ENCODE peak calls at places on chromosomes 7 and 10, in seven cellular contexts. S is right atrium auricular region, R is cardiac muscle cell, F is gastrocnemius medialis, E is uterus, D is RWPE1, X is kidney. N is an unnamed sample.

GRCh38 chr10:86439544-86439943 is 72.9 kb upstream of the GRID1 start:
- DNase-seq in R (peak), S (peak), F (peak), E (peak), D (no peak), X (no peak), N (peak)

GRCh38 chr10:3835770-3836169 is 50.8 kb upstream of the KLF6 start:
- DNase-seq in D (no peak), E (no peak), R (no peak), S (no peak), X (no peak), F (no peak), N (no peak)

GRCh38 chr7:95317546-95317945 is 6.8 kb downstream of the PON1 start:
- DNase-seq in R (no peak), X (no peak), D (no peak), F (no peak), E (no peak), S (no peak), N (no peak)

GRCh38 chr10:24415455-24416169 is 206.7 kb downstream of the KIAA1217 start:
- DNase-seq in D (peak), F (peak), R (peak), X (peak), S (peak), E (peak), N (peak)

GRCh38 chr10:76033457-76034196 is 602.2 kb downstream of the LRMDA start:
- DNase-seq in F (no peak), D (no peak), X (no peak), E (peak), S (no peak), R (no peak), N (no peak)

GRCh38 chr7:7318610-7319009 is 136.3 kb downstream of the C1GALT1 start:
- DNase-seq in S (no peak), X (no peak), R (no peak), F (no peak), D (no peak), E (no peak), N (no peak)

GRCh38 chr10:17758896-17759295 is 6.9 kb downstream of the TMEM236 start:
- DNase-seq in E (no peak), S (no peak), D (no peak), F (no peak), R (no peak), X (no peak), N (no peak)

GRCh38 chr10:121498071-121498470 is 100.2 kb downstream of the FGFR2 start:
- DNase-seq in E (no peak), D (no peak), R (no peak), S (no peak), F (no peak), X (no peak), N (no peak)

GRCh38 chr10:30359373-30360206 is 10.5 kb upstream of the MTPAP start:
- DNase-seq in E (no peak), D (peak), S (no peak), X (no peak), R (peak), F (no peak), N (no peak)

GRCh38 chr7:116395125-116395791 is 104.3 kb upstream of the CAV2 start:
- DNase-seq in F (no peak), D (peak), S (no peak), E (peak), R (peak), X (no peak), N (peak)

GRCh38 chr7:141697211-141697871 is 4.6 kb downstream of the DENND11 start:
- DNase-seq in S (no peak), D (peak), R (no peak), E (no peak), F (no peak), X (no peak), N (no peak)

GRCh38 chr10:14707441-14707840 is 67.3 kb downstream of the FAM107B start:
- DNase-seq in X (no peak), D (no peak), R (peak), F (no peak), S (no peak), E (no peak), N (no peak)

DNA sequence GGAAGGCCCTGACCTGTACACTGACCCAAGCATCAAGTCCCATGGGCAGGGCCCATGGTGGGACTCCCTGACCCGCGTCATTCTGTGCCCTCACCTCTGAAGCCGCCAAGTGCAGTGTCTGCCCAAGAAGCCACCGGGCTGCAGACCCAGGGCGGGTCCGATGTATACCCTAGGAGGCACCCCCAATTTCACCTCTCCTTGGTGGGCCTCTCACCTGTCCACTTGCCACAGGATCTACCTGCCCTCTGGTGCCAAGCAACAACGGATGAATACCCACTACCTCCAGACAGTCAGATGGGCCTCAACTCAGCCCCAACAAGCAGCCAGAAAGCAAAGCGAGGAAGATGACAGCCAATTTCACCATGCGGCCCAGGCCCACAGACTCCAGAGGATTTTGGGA is 92.6 kb downstream of the CTBP2 start:
- DNase-seq in X (peak), D (no peak), R (no peak), S (no peak), F (no peak), E (no peak), N (no peak)
- H3K27ac ChIP-seq in X (no peak), D (peak), R (no peak), S (no peak), F (peak), E (peak), N (no peak)

GRCh38 chr7:120877706-120878105 is 19.8 kb upstream of the TSPAN12 start:
- DNase-seq in S (no peak), X (no peak), R (no peak), E (no peak), D (no peak), F (no peak), N (no peak)
- TF ChIP-seq CTCF in S (no peak), X (no peak), R (no peak), E (no peak), D (no peak), F (no peak), N (no peak)

GRCh38 chr7:100572949-100573675 is 588 bp downstream of the SAP25 start:
- DNase-seq in X (no peak), S (no peak), F (no peak), E (no peak), D (no peak), R (no peak), N (no peak)

GRCh38 chr7:100572281-100572948 is 1.3 kb downstream of the SAP25 start:
- DNase-seq in F (no peak), R (no peak), X (no peak), S (no peak), D (no peak), E (no peak), N (peak)

GRCh38 chr7:100571829-100572116 is 1.9 kb downstream of the SAP25 start:
- DNase-seq in S (no peak), R (no peak), F (no peak), D (no peak), X (no peak), E (no peak), N (no peak)

GRCh38 chr7:100568936-100569844 is 4.5 kb downstream of the SAP25 start:
- DNase-seq in D (no peak), F (no peak), E (peak), S (peak), X (no peak), R (peak), N (peak)

DNA sequence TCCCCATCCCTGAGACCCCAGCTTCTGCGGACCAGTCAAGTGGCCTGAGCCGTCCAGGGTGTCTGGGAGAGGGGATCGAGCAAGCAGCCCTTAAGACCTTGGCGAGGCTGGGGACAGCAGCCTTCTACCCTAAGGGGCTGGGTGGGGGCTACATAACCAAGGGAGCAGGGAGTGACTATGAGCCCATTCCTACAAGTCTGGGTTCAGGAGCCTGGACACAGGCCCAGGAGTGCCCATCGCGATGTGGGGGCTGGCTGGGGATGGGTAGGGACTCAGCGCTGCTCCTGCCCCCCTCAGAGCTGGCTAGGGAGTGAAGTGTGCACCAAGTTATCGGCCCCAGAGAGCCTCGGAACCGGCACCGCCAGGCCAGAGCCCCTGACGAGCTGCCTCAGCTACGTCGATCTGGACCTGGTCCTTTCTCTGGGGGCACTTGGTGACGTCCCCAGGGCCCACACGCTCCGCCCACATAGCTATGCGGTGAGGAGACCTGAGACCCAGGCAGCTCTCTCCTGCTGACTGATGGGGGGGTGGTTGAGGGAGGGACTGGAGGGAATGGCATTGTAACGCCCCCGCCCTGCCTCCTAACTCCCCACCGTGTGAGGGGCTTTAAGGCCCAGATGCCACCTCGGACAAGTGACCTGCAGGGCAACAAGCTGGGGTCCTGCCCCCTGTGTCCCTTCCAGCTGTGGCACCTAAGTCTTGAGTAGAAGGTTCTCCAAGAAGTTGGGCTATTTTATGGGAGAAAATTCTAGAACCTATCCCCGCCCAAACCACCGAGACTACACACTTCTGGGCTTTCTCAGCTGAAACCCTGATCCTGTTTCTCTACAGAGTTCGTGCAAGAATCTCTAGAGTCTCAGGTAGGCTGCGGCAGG is 2.5 kb downstream of the SAP25 start:
- DNase-seq in S (no peak), X (no peak), D (no peak), E (peak), R (peak), F (no peak), N (no peak)
- H3K27ac ChIP-seq in S (no peak), X (no peak), D (no peak), E (no peak), R (no peak), F (no peak), N (no peak)

DNA sequence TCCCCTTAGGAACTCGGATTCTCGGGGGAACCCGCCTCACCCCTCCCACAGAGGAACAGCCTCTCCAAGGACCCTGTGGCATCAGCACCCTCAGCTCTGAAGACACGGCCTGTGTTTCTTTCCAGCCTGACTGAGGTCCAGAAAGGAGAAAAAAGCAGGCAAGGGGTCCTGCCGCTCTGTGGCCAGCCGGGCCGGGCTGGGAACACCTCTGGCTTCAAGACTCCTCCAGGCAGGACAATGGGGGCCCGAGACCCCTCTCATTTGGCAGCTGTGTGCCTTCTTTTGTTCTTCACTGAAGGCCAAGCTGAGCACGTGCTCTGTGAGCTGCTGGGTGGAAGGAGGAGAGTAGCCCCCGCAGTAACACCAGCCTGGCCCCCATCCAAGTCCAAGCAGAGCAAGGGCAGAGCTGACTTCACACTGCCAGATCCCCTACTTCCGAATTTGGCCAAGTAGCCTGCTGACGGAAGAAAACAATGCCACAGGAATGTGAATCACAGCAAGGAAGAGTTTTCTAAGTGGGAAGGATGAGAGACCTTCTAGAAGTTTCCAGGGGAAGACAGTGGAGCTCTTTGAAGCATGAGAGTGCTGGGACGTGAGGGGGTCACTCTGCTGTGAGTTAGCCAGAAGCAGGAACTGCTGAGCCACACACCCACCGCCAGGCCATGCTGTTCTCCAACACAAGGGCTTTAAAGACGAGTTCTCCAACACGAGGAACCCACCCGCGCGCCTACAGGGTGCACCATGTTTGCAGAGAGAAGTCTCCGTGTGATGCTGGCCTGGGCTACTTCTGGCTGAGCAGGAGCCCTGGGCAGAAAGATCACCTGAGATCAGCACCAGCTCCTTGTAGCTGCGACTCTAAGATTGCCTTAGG is 3.1 kb downstream of the CNPY1 start:
- DNase-seq in D (no peak), X (no peak), E (no peak), F (no peak), S (no peak), R (peak), N (no peak)
- TF ChIP-seq CTCF in D (no peak), X (no peak), E (no peak), F (no peak), S (no peak), R (no peak), N (no peak)

GRCh38 chr10:91596821-91597396 is 36.0 kb downstream of the PPP1R3C start:
- DNase-seq in E (peak), S (no peak), X (no peak), D (peak), R (peak), F (no peak), N (no peak)
- H3K27ac ChIP-seq in E (peak), S (peak), X (peak), D (peak), R (peak), F (peak), N (peak)

N was measured in tibial artery.